ENCODE peak calls at places on chromosomes 5 and 9, in seven cellular contexts. One of them, this sample, is unnamed.
A peak's percentile ranks its signal among the peaks of the same experiment; 100 is the strongest.

GRCh38 chr5:96256795-96257470 is 176.1 kb downstream of the PCSK1 start:
- DNase-seq in endodermal cell: no peak
- DNase-seq in lower lobe of right lung: no peak
- DNase-seq in mucosa of descending colon: no peak
- DNase-seq in MM.1S: no peak
- DNase-seq in stomach: no peak
- DNase-seq in sigmoid colon: no peak
- DNase-seq in this sample: no peak

GRCh38 chr5:37738057-37738691 is 101.7 kb downstream of the GDNF start:
- DNase-seq in mucosa of descending colon: no peak
- DNase-seq in sigmoid colon: no peak
- DNase-seq in stomach: no peak
- DNase-seq in lower lobe of right lung: no peak
- DNase-seq in MM.1S: peak; percentile 93
- DNase-seq in endodermal cell: no peak
- DNase-seq in this sample: peak; percentile 26

GRCh38 chr5:14054111-14054854 is 88.9 kb upstream of the TRIO start:
- DNase-seq in stomach: no peak
- DNase-seq in endodermal cell: no peak
- DNase-seq in lower lobe of right lung: no peak
- DNase-seq in sigmoid colon: no peak
- DNase-seq in MM.1S: no peak
- DNase-seq in mucosa of descending colon: no peak
- DNase-seq in this sample: no peak

GRCh38 chr5:59829389-59829788 is 64.1 kb downstream of the PDE4D start:
- DNase-seq in stomach: no peak
- DNase-seq in lower lobe of right lung: no peak
- DNase-seq in endodermal cell: no peak
- DNase-seq in mucosa of descending colon: no peak
- DNase-seq in sigmoid colon: no peak
- DNase-seq in MM.1S: no peak
- DNase-seq in this sample: no peak

GRCh38 chr9:19155106-19155999 is 28.1 kb upstream of the PLIN2 start:
- DNase-seq in mucosa of descending colon: no peak
- DNase-seq in endodermal cell: no peak
- DNase-seq in sigmoid colon: no peak
- DNase-seq in MM.1S: no peak
- DNase-seq in lower lobe of right lung: no peak
- DNase-seq in stomach: no peak
- DNase-seq in this sample: no peak

GRCh38 chr5:153896117-153896516 is 142.6 kb downstream of the FAM114A2 start:
- DNase-seq in sigmoid colon: no peak
- DNase-seq in stomach: no peak
- DNase-seq in lower lobe of right lung: no peak
- DNase-seq in endodermal cell: no peak
- DNase-seq in mucosa of descending colon: no peak
- DNase-seq in MM.1S: no peak
- DNase-seq in this sample: no peak

GRCh38 chr5:994821-995220 is 13.8 kb upstream of the NKD2 start:
- DNase-seq in mucosa of descending colon: no peak
- DNase-seq in MM.1S: no peak
- DNase-seq in lower lobe of right lung: no peak
- DNase-seq in sigmoid colon: no peak
- DNase-seq in endodermal cell: peak; percentile 54
- DNase-seq in stomach: peak; percentile 17
- DNase-seq in this sample: no peak

GRCh38 chr9:114093761-114094505 is 5.2 kb downstream of the KIF12 start:
- DNase-seq in lower lobe of right lung: no peak
- DNase-seq in mucosa of descending colon: no peak
- DNase-seq in sigmoid colon: peak; percentile 32
- DNase-seq in endodermal cell: peak; percentile 37
- DNase-seq in MM.1S: no peak
- DNase-seq in stomach: no peak
- DNase-seq in this sample: peak; percentile 16

GRCh38 chr5:135211083-135211790 is 177.2 kb upstream of the PITX1 start:
- DNase-seq in endodermal cell: peak; percentile 30
- DNase-seq in lower lobe of right lung: no peak
- DNase-seq in stomach: no peak
- DNase-seq in sigmoid colon: peak; percentile 32
- DNase-seq in mucosa of descending colon: no peak
- DNase-seq in MM.1S: no peak
- DNase-seq in this sample: no peak

GRCh38 chr5:35332551-35332950 is 102.3 kb upstream of the PRLR start:
- DNase-seq in mucosa of descending colon: no peak
- DNase-seq in stomach: no peak
- DNase-seq in endodermal cell: peak; percentile 63
- DNase-seq in lower lobe of right lung: no peak
- DNase-seq in sigmoid colon: no peak
- DNase-seq in MM.1S: no peak
- DNase-seq in this sample: no peak

GRCh38 chr5:375921-376871 is 54.7 kb downstream of the AHRR start:
- DNase-seq in sigmoid colon: peak; percentile 64
- DNase-seq in endodermal cell: peak; percentile 51
- DNase-seq in lower lobe of right lung: no peak
- DNase-seq in MM.1S: no peak
- DNase-seq in mucosa of descending colon: peak; percentile 20
- DNase-seq in stomach: peak; percentile 21
- DNase-seq in this sample: no peak

GRCh38 chr5:77518304-77518703 is 26.2 kb upstream of the WDR41 start:
- DNase-seq in lower lobe of right lung: no peak
- DNase-seq in MM.1S: peak; percentile 9
- DNase-seq in stomach: no peak
- DNase-seq in endodermal cell: no peak
- DNase-seq in sigmoid colon: no peak
- DNase-seq in mucosa of descending colon: no peak
- DNase-seq in this sample: no peak

GRCh38 chr5:152332696-152333095 is 72.4 kb downstream of the NMUR2 start:
- DNase-seq in endodermal cell: no peak
- DNase-seq in stomach: no peak
- DNase-seq in mucosa of descending colon: no peak
- DNase-seq in sigmoid colon: no peak
- DNase-seq in MM.1S: no peak
- DNase-seq in lower lobe of right lung: no peak
- DNase-seq in this sample: no peak

GRCh38 chr9:96044401-96044800 is 168.9 kb downstream of the ERCC6L2 start:
- DNase-seq in endodermal cell: no peak
- DNase-seq in lower lobe of right lung: no peak
- DNase-seq in sigmoid colon: no peak
- DNase-seq in stomach: no peak
- DNase-seq in MM.1S: no peak
- DNase-seq in mucosa of descending colon: no peak
- DNase-seq in this sample: no peak

GRCh38 chr9:70112981-70113380 is 69.3 kb downstream of the MAMDC2 start:
- DNase-seq in lower lobe of right lung: no peak
- DNase-seq in endodermal cell: no peak
- DNase-seq in MM.1S: no peak
- DNase-seq in sigmoid colon: no peak
- DNase-seq in stomach: no peak
- DNase-seq in mucosa of descending colon: no peak
- DNase-seq in this sample: no peak

GRCh38 chr5:172501708-172502379 is 47.5 kb upstream of the SH3PXD2B start:
- DNase-seq in MM.1S: no peak
- DNase-seq in lower lobe of right lung: no peak
- DNase-seq in mucosa of descending colon: no peak
- DNase-seq in stomach: no peak
- DNase-seq in sigmoid colon: peak; percentile 56
- DNase-seq in endodermal cell: peak; percentile 15
- DNase-seq in this sample: no peak

GRCh38 chr9:37503736-37504135 is 18.0 kb downstream of the POLR1E start:
- DNase-seq in endodermal cell: no peak
- DNase-seq in mucosa of descending colon: no peak
- DNase-seq in lower lobe of right lung: peak; percentile 68
- DNase-seq in stomach: no peak
- DNase-seq in MM.1S: no peak
- DNase-seq in sigmoid colon: no peak
- DNase-seq in this sample: no peak

GRCh38 chr9:94772654-94773303 is 46.3 kb downstream of the AOPEP start:
- DNase-seq in mucosa of descending colon: no peak
- DNase-seq in lower lobe of right lung: no peak
- DNase-seq in sigmoid colon: no peak
- DNase-seq in MM.1S: no peak
- DNase-seq in endodermal cell: no peak
- DNase-seq in stomach: no peak
- DNase-seq in this sample: no peak

GRCh38 chr5:178418471-178419010 is 171.7 kb downstream of the COL23A1 start:
- DNase-seq in mucosa of descending colon: no peak
- DNase-seq in sigmoid colon: peak; percentile 42
- DNase-seq in MM.1S: no peak
- DNase-seq in endodermal cell: no peak
- DNase-seq in lower lobe of right lung: no peak
- DNase-seq in stomach: no peak
- DNase-seq in this sample: no peak

GRCh38 chr9:131406567-131407436 is 12.9 kb downstream of the PRRC2B start:
- DNase-seq in mucosa of descending colon: no peak
- DNase-seq in stomach: no peak
- DNase-seq in sigmoid colon: no peak
- DNase-seq in MM.1S: no peak
- DNase-seq in lower lobe of right lung: no peak
- DNase-seq in endodermal cell: no peak
- DNase-seq in this sample: no peak

GRCh38 chr9:121325387-121325786 is 44.7 kb downstream of the STOM start:
- DNase-seq in endodermal cell: no peak
- DNase-seq in lower lobe of right lung: peak; percentile 32
- DNase-seq in MM.1S: no peak
- DNase-seq in sigmoid colon: no peak
- DNase-seq in mucosa of descending colon: no peak
- DNase-seq in stomach: no peak
- DNase-seq in this sample: no peak

GRCh38 chr5:171524461-171524860 is 105.0 kb downstream of the FGF18 start:
- DNase-seq in stomach: no peak
- DNase-seq in lower lobe of right lung: no peak
- DNase-seq in sigmoid colon: no peak
- DNase-seq in endodermal cell: no peak
- DNase-seq in MM.1S: no peak
- DNase-seq in mucosa of descending colon: no peak
- DNase-seq in this sample: no peak

DNA sequence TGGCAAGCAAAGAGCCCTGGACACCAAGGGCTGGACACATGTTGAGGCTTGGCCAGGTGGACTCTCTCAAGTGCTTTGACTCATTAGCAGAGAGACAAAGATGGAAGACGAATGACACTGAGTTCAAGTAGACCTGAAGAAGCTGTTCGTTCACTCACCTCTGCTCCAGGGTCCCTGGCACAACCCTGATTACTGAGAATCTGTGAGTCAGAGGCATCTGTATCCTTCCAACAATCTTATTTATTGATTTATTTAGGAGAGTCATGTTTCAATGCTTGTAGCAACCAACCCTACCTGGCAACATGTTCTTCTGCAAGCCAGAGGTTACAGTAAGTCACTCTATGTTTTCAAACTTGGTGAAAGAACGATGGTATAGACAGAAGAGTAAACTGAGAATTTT is 55.9 kb upstream of the CARTPT start:
- DNase-seq in stomach: no peak
- DNase-seq in lower lobe of right lung: no peak
- DNase-seq in mucosa of descending colon: no peak
- DNase-seq in MM.1S: no peak
- DNase-seq in endodermal cell: no peak
- DNase-seq in sigmoid colon: no peak
- DNase-seq in this sample: no peak
- TF ChIP-seq CTCF in stomach: no peak
- TF ChIP-seq CTCF in lower lobe of right lung: no peak
- TF ChIP-seq CTCF in mucosa of descending colon: no peak
- TF ChIP-seq CTCF in MM.1S: no peak
- TF ChIP-seq CTCF in endodermal cell: no peak
- TF ChIP-seq CTCF in sigmoid colon: no peak
- TF ChIP-seq CTCF in this sample: no peak

GRCh38 chr9:17795708-17796107 is 216.8 kb downstream of the SH3GL2 start:
- DNase-seq in endodermal cell: no peak
- DNase-seq in mucosa of descending colon: no peak
- DNase-seq in stomach: no peak
- DNase-seq in sigmoid colon: no peak
- DNase-seq in lower lobe of right lung: no peak
- DNase-seq in MM.1S: no peak
- DNase-seq in this sample: no peak

GRCh38 chr9:17799383-17799782 is 220.5 kb downstream of the SH3GL2 start:
- DNase-seq in sigmoid colon: no peak
- DNase-seq in lower lobe of right lung: no peak
- DNase-seq in MM.1S: no peak
- DNase-seq in stomach: no peak
- DNase-seq in mucosa of descending colon: no peak
- DNase-seq in endodermal cell: no peak
- DNase-seq in this sample: no peak

GRCh38 chr9:17789316-17789715 is 210.4 kb downstream of the SH3GL2 start:
- DNase-seq in MM.1S: no peak
- DNase-seq in sigmoid colon: no peak
- DNase-seq in lower lobe of right lung: no peak
- DNase-seq in endodermal cell: no peak
- DNase-seq in stomach: no peak
- DNase-seq in mucosa of descending colon: no peak
- DNase-seq in this sample: no peak

GRCh38 chr9:17793713-17794622 is 215.1 kb downstream of the SH3GL2 start:
- DNase-seq in lower lobe of right lung: no peak
- DNase-seq in mucosa of descending colon: peak; percentile 32
- DNase-seq in MM.1S: no peak
- DNase-seq in sigmoid colon: no peak
- DNase-seq in stomach: no peak
- DNase-seq in endodermal cell: peak; percentile 59
- DNase-seq in this sample: no peak
- TF ChIP-seq CTCF in lower lobe of right lung: no peak
- TF ChIP-seq CTCF in mucosa of descending colon: no peak
- TF ChIP-seq CTCF in MM.1S: no peak
- TF ChIP-seq CTCF in sigmoid colon: no peak
- TF ChIP-seq CTCF in stomach: no peak
- TF ChIP-seq CTCF in endodermal cell: peak; percentile 66
- TF ChIP-seq CTCF in this sample: no peak

DNA sequence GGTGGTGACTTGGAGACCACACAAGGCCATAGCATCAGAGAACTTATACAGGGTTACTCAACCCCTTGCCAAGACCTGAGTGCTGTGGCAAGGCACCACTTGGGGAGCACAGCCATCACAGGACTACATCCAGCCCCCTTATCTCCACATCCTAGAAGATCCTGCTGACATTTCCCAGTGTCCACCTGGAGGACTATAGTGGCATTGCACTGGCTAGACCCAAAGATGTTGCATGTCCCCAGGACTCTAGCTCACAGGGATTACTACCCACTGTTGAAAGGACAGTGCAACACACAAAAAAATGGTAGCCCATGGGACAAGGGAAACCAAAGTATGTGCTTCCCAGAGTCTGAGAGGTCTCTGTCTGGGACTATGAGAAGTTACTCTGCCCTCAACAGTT is 411.1 kb upstream of the NUDT12 start:
- DNase-seq in sigmoid colon: no peak
- DNase-seq in lower lobe of right lung: no peak
- DNase-seq in mucosa of descending colon: no peak
- DNase-seq in endodermal cell: peak; percentile 64
- DNase-seq in MM.1S: no peak
- DNase-seq in stomach: no peak
- DNase-seq in this sample: no peak
- TF ChIP-seq CTCF in sigmoid colon: no peak
- TF ChIP-seq CTCF in lower lobe of right lung: no peak
- TF ChIP-seq CTCF in mucosa of descending colon: no peak
- TF ChIP-seq CTCF in endodermal cell: peak; percentile 57
- TF ChIP-seq CTCF in MM.1S: peak; percentile 15
- TF ChIP-seq CTCF in stomach: no peak
- TF ChIP-seq CTCF in this sample: no peak

DNA sequence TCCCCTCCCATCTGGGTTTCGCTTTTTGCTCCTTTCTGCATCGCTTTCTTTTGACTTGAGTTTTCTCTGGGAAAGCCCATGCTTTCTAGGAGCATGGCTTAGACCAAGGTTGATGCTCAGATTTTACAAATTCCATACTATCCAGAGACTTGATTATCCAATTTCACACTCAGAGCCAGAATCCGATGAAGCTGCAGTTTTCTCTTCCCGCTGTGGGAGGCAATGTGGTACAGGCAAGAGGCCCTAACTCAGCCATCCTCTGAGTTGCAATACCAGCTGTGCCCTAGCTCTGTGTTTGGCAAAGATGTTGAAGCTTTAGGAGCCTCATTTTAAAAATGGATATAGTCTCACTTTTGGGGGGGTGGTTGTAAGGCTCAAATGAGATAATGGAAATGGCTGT is 85.1 kb downstream of the BRINP1 start:
- DNase-seq in endodermal cell: peak; percentile 82
- DNase-seq in mucosa of descending colon: no peak
- DNase-seq in MM.1S: no peak
- DNase-seq in stomach: no peak
- DNase-seq in sigmoid colon: no peak
- DNase-seq in lower lobe of right lung: no peak
- DNase-seq in this sample: no peak
- TF ChIP-seq CTCF in endodermal cell: peak; percentile 73
- TF ChIP-seq CTCF in mucosa of descending colon: no peak
- TF ChIP-seq CTCF in MM.1S: no peak
- TF ChIP-seq CTCF in stomach: no peak
- TF ChIP-seq CTCF in sigmoid colon: no peak
- TF ChIP-seq CTCF in lower lobe of right lung: no peak
- TF ChIP-seq CTCF in this sample: no peak